ENCODE peak calls at places on chromosomes 11 and 22, in nine cellular contexts. One of them, this sample, is unnamed.

GRCh38 chr11:23359297-23359696 is 499.0 kb upstream of the CCDC179 start:
- DNase-seq in NCI-H1092: no peak
- DNase-seq in COR-L47: no peak
- DNase-seq in LoVo: peak
- DNase-seq in brain microvascular endothelial cell: peak
- DNase-seq in right atrium auricular region: no peak
- DNase-seq in activated CD4-positive, alpha-beta T cell treated with anti-CD3 and anti-CD28 coated beads for 24 hours: no peak
- DNase-seq in omental fat pad: no peak
- DNase-seq in stimulated activated CD8-positive, alpha-beta memory T cell treated with anti-CD3 and anti-CD28 coated beads, Interleukin-4, amount 100 ng/mL, for 1 hour: no peak
- DNase-seq in this sample: no peak

GRCh38 chr11:112498701-112499100 is 238.0 kb upstream of the PLET1 start:
- DNase-seq in brain microvascular endothelial cell: no peak
- DNase-seq in omental fat pad: no peak
- DNase-seq in right atrium auricular region: no peak
- DNase-seq in activated CD4-positive, alpha-beta T cell treated with anti-CD3 and anti-CD28 coated beads for 24 hours: no peak
- DNase-seq in NCI-H1092: no peak
- DNase-seq in COR-L47: no peak
- DNase-seq in LoVo: no peak
- DNase-seq in stimulated activated CD8-positive, alpha-beta memory T cell treated with anti-CD3 and anti-CD28 coated beads, Interleukin-4, amount 100 ng/mL, for 1 hour: no peak
- DNase-seq in this sample: no peak

GRCh38 chr11:69870772-69871171 is 51.6 kb upstream of the FGF3 start:
- DNase-seq in COR-L47: no peak
- DNase-seq in right atrium auricular region: no peak
- DNase-seq in NCI-H1092: no peak
- DNase-seq in brain microvascular endothelial cell: no peak
- DNase-seq in omental fat pad: no peak
- DNase-seq in LoVo: no peak
- DNase-seq in stimulated activated CD8-positive, alpha-beta memory T cell treated with anti-CD3 and anti-CD28 coated beads, Interleukin-4, amount 100 ng/mL, for 1 hour: no peak
- DNase-seq in activated CD4-positive, alpha-beta T cell treated with anti-CD3 and anti-CD28 coated beads for 24 hours: no peak
- DNase-seq in this sample: no peak

GRCh38 chr11:45852712-45853101 is 5.4 kb downstream of the CRY2 start:
- DNase-seq in NCI-H1092: no peak
- DNase-seq in stimulated activated CD8-positive, alpha-beta memory T cell treated with anti-CD3 and anti-CD28 coated beads, Interleukin-4, amount 100 ng/mL, for 1 hour: no peak
- DNase-seq in LoVo: no peak
- DNase-seq in omental fat pad: no peak
- DNase-seq in right atrium auricular region: no peak
- DNase-seq in activated CD4-positive, alpha-beta T cell treated with anti-CD3 and anti-CD28 coated beads for 24 hours: no peak
- DNase-seq in COR-L47: no peak
- DNase-seq in brain microvascular endothelial cell: no peak
- DNase-seq in this sample: no peak

GRCh38 chr11:97815667-97816066 is 1205.1 kb upstream of the CNTN5 start:
- DNase-seq in LoVo: no peak
- DNase-seq in right atrium auricular region: no peak
- DNase-seq in brain microvascular endothelial cell: no peak
- DNase-seq in omental fat pad: no peak
- DNase-seq in stimulated activated CD8-positive, alpha-beta memory T cell treated with anti-CD3 and anti-CD28 coated beads, Interleukin-4, amount 100 ng/mL, for 1 hour: no peak
- DNase-seq in activated CD4-positive, alpha-beta T cell treated with anti-CD3 and anti-CD28 coated beads for 24 hours: no peak
- DNase-seq in COR-L47: no peak
- DNase-seq in NCI-H1092: no peak
- DNase-seq in this sample: no peak

GRCh38 chr11:132078230-132078629 is 707.8 kb downstream of the NTM start:
- DNase-seq in NCI-H1092: no peak
- DNase-seq in right atrium auricular region: no peak
- DNase-seq in COR-L47: no peak
- DNase-seq in omental fat pad: no peak
- DNase-seq in activated CD4-positive, alpha-beta T cell treated with anti-CD3 and anti-CD28 coated beads for 24 hours: no peak
- DNase-seq in stimulated activated CD8-positive, alpha-beta memory T cell treated with anti-CD3 and anti-CD28 coated beads, Interleukin-4, amount 100 ng/mL, for 1 hour: no peak
- DNase-seq in LoVo: no peak
- DNase-seq in brain microvascular endothelial cell: no peak
- DNase-seq in this sample: no peak

GRCh38 chr11:10496296-10496936 is 41.4 kb downstream of the AMPD3 start:
- DNase-seq in brain microvascular endothelial cell: no peak
- DNase-seq in LoVo: no peak
- DNase-seq in stimulated activated CD8-positive, alpha-beta memory T cell treated with anti-CD3 and anti-CD28 coated beads, Interleukin-4, amount 100 ng/mL, for 1 hour: no peak
- DNase-seq in right atrium auricular region: peak
- DNase-seq in NCI-H1092: no peak
- DNase-seq in omental fat pad: no peak
- DNase-seq in activated CD4-positive, alpha-beta T cell treated with anti-CD3 and anti-CD28 coated beads for 24 hours: no peak
- DNase-seq in COR-L47: no peak
- DNase-seq in this sample: no peak

GRCh38 chr11:134598368-134598767 is 186.3 kb upstream of the B3GAT1 start:
- DNase-seq in COR-L47: no peak
- DNase-seq in brain microvascular endothelial cell: no peak
- DNase-seq in stimulated activated CD8-positive, alpha-beta memory T cell treated with anti-CD3 and anti-CD28 coated beads, Interleukin-4, amount 100 ng/mL, for 1 hour: no peak
- DNase-seq in NCI-H1092: no peak
- DNase-seq in right atrium auricular region: peak
- DNase-seq in LoVo: no peak
- DNase-seq in omental fat pad: no peak
- DNase-seq in activated CD4-positive, alpha-beta T cell treated with anti-CD3 and anti-CD28 coated beads for 24 hours: no peak
- DNase-seq in this sample: no peak

GRCh38 chr22:19331975-19332374 is 40.5 kb upstream of the CLTCL1 start:
- DNase-seq in omental fat pad: no peak
- DNase-seq in activated CD4-positive, alpha-beta T cell treated with anti-CD3 and anti-CD28 coated beads for 24 hours: no peak
- DNase-seq in stimulated activated CD8-positive, alpha-beta memory T cell treated with anti-CD3 and anti-CD28 coated beads, Interleukin-4, amount 100 ng/mL, for 1 hour: no peak
- DNase-seq in COR-L47: no peak
- DNase-seq in NCI-H1092: no peak
- DNase-seq in LoVo: no peak
- DNase-seq in brain microvascular endothelial cell: no peak
- DNase-seq in right atrium auricular region: no peak
- DNase-seq in this sample: no peak

GRCh38 chr22:50697667-50698506 is 25.3 kb downstream of the SHANK3 start:
- DNase-seq in omental fat pad: no peak
- DNase-seq in activated CD4-positive, alpha-beta T cell treated with anti-CD3 and anti-CD28 coated beads for 24 hours: no peak
- DNase-seq in NCI-H1092: no peak
- DNase-seq in COR-L47: no peak
- DNase-seq in right atrium auricular region: no peak
- DNase-seq in LoVo: no peak
- DNase-seq in brain microvascular endothelial cell: no peak
- DNase-seq in stimulated activated CD8-positive, alpha-beta memory T cell treated with anti-CD3 and anti-CD28 coated beads, Interleukin-4, amount 100 ng/mL, for 1 hour: no peak
- DNase-seq in this sample: no peak

GRCh38 chr22:31753005-31753633 is 700 bp upstream of the DEPDC5 start:
- DNase-seq in activated CD4-positive, alpha-beta T cell treated with anti-CD3 and anti-CD28 coated beads for 24 hours: no peak
- DNase-seq in omental fat pad: no peak
- DNase-seq in NCI-H1092: peak
- DNase-seq in LoVo: peak
- DNase-seq in brain microvascular endothelial cell: no peak
- DNase-seq in COR-L47: no peak
- DNase-seq in right atrium auricular region: peak
- DNase-seq in stimulated activated CD8-positive, alpha-beta memory T cell treated with anti-CD3 and anti-CD28 coated beads, Interleukin-4, amount 100 ng/mL, for 1 hour: no peak
- DNase-seq in this sample: no peak

GRCh38 chr11:68843052-68843561 is 1.4 kb upstream of the CPT1A start:
- DNase-seq in omental fat pad: no peak
- DNase-seq in brain microvascular endothelial cell: no peak
- DNase-seq in NCI-H1092: no peak
- DNase-seq in activated CD4-positive, alpha-beta T cell treated with anti-CD3 and anti-CD28 coated beads for 24 hours: no peak
- DNase-seq in COR-L47: no peak
- DNase-seq in right atrium auricular region: no peak
- DNase-seq in stimulated activated CD8-positive, alpha-beta memory T cell treated with anti-CD3 and anti-CD28 coated beads, Interleukin-4, amount 100 ng/mL, for 1 hour: no peak
- DNase-seq in LoVo: no peak
- DNase-seq in this sample: no peak

GRCh38 chr11:65355776-65356393 is 1.3 kb downstream of the TIGD3 start:
- DNase-seq in activated CD4-positive, alpha-beta T cell treated with anti-CD3 and anti-CD28 coated beads for 24 hours: no peak
- DNase-seq in omental fat pad: no peak
- DNase-seq in LoVo: no peak
- DNase-seq in COR-L47: no peak
- DNase-seq in brain microvascular endothelial cell: peak
- DNase-seq in NCI-H1092: no peak
- DNase-seq in right atrium auricular region: no peak
- DNase-seq in stimulated activated CD8-positive, alpha-beta memory T cell treated with anti-CD3 and anti-CD28 coated beads, Interleukin-4, amount 100 ng/mL, for 1 hour: no peak
- DNase-seq in this sample: no peak

GRCh38 chr22:38007330-38007902 is 23.1 kb upstream of the SOX10 start:
- DNase-seq in right atrium auricular region: no peak
- DNase-seq in stimulated activated CD8-positive, alpha-beta memory T cell treated with anti-CD3 and anti-CD28 coated beads, Interleukin-4, amount 100 ng/mL, for 1 hour: no peak
- DNase-seq in omental fat pad: no peak
- DNase-seq in COR-L47: no peak
- DNase-seq in LoVo: no peak
- DNase-seq in brain microvascular endothelial cell: no peak
- DNase-seq in activated CD4-positive, alpha-beta T cell treated with anti-CD3 and anti-CD28 coated beads for 24 hours: no peak
- DNase-seq in NCI-H1092: no peak
- DNase-seq in this sample: no peak

GRCh38 chr11:119382101-119382500 is 611 bp upstream of the USP2 start:
- DNase-seq in LoVo: no peak
- DNase-seq in brain microvascular endothelial cell: no peak
- DNase-seq in NCI-H1092: no peak
- DNase-seq in omental fat pad: no peak
- DNase-seq in activated CD4-positive, alpha-beta T cell treated with anti-CD3 and anti-CD28 coated beads for 24 hours: no peak
- DNase-seq in right atrium auricular region: no peak
- DNase-seq in stimulated activated CD8-positive, alpha-beta memory T cell treated with anti-CD3 and anti-CD28 coated beads, Interleukin-4, amount 100 ng/mL, for 1 hour: no peak
- DNase-seq in COR-L47: no peak
- DNase-seq in this sample: no peak

GRCh38 chr11:131666617-131667016 is 296.2 kb downstream of the NTM start:
- DNase-seq in stimulated activated CD8-positive, alpha-beta memory T cell treated with anti-CD3 and anti-CD28 coated beads, Interleukin-4, amount 100 ng/mL, for 1 hour: no peak
- DNase-seq in right atrium auricular region: no peak
- DNase-seq in omental fat pad: no peak
- DNase-seq in activated CD4-positive, alpha-beta T cell treated with anti-CD3 and anti-CD28 coated beads for 24 hours: no peak
- DNase-seq in brain microvascular endothelial cell: no peak
- DNase-seq in NCI-H1092: no peak
- DNase-seq in LoVo: no peak
- DNase-seq in COR-L47: no peak
- DNase-seq in this sample: no peak

This sample was measured in NCI-H524 treated with DMSO at 0.1 percent for 48 hours.